ENCODE peak calls at places on chromosomes 5 and 9, in eight cellular contexts. One of them, this sample, is unnamed.

GRCh38 chr5:139402561-139403158 is 1.2 kb downstream of the SPATA24 start:
- DNase-seq in hepatocyte: no peak
- DNase-seq in adrenal gland: peak
- DNase-seq in body of pancreas: no peak
- DNase-seq in sigmoid colon: no peak
- DNase-seq in dorsolateral prefrontal cortex: no peak
- DNase-seq in neural progenitor cell: peak
- DNase-seq in lower leg skin: no peak
- DNase-seq in this sample: no peak

GRCh38 chr5:165630211-165630866 is 2124.9 kb downstream of the MAT2B start:
- DNase-seq in hepatocyte: peak
- DNase-seq in adrenal gland: peak
- DNase-seq in body of pancreas: peak
- DNase-seq in sigmoid colon: peak
- DNase-seq in dorsolateral prefrontal cortex: peak
- DNase-seq in neural progenitor cell: peak
- DNase-seq in lower leg skin: peak
- DNase-seq in this sample: peak

GRCh38 chr5:54743997-54744788 is 226.6 kb downstream of the SNX18 start:
- DNase-seq in hepatocyte: peak
- DNase-seq in adrenal gland: no peak
- DNase-seq in body of pancreas: peak
- DNase-seq in sigmoid colon: no peak
- DNase-seq in dorsolateral prefrontal cortex: no peak
- DNase-seq in neural progenitor cell: peak
- DNase-seq in lower leg skin: peak
- DNase-seq in this sample: peak

GRCh38 chr9:69028754-69029153 is 6.8 kb upstream of the FXN start:
- DNase-seq in hepatocyte: no peak
- DNase-seq in adrenal gland: no peak
- DNase-seq in body of pancreas: no peak
- DNase-seq in sigmoid colon: no peak
- DNase-seq in dorsolateral prefrontal cortex: no peak
- DNase-seq in neural progenitor cell: no peak
- DNase-seq in lower leg skin: no peak
- DNase-seq in this sample: no peak

GRCh38 chr5:165457854-165458481 is 1952.5 kb downstream of the MAT2B start:
- DNase-seq in hepatocyte: peak
- DNase-seq in adrenal gland: no peak
- DNase-seq in body of pancreas: peak
- DNase-seq in sigmoid colon: no peak
- DNase-seq in dorsolateral prefrontal cortex: no peak
- DNase-seq in neural progenitor cell: peak
- DNase-seq in lower leg skin: no peak
- DNase-seq in this sample: peak

GRCh38 chr5:52801329-52801728 is 13.6 kb downstream of the ITGA1 start:
- DNase-seq in hepatocyte: peak
- DNase-seq in adrenal gland: peak
- DNase-seq in body of pancreas: no peak
- DNase-seq in sigmoid colon: no peak
- DNase-seq in dorsolateral prefrontal cortex: no peak
- DNase-seq in neural progenitor cell: peak
- DNase-seq in lower leg skin: no peak
- DNase-seq in this sample: peak

GRCh38 chr5:115457985-115458384 is 86.6 kb downstream of the FEM1C start:
- DNase-seq in hepatocyte: peak
- DNase-seq in adrenal gland: no peak
- DNase-seq in body of pancreas: peak
- DNase-seq in sigmoid colon: no peak
- DNase-seq in dorsolateral prefrontal cortex: no peak
- DNase-seq in neural progenitor cell: peak
- DNase-seq in lower leg skin: no peak
- DNase-seq in this sample: peak

GRCh38 chr5:17412760-17413671 is 85.0 kb upstream of the TAF11L2 start:
- DNase-seq in hepatocyte: no peak
- DNase-seq in adrenal gland: no peak
- DNase-seq in body of pancreas: peak
- DNase-seq in sigmoid colon: no peak
- DNase-seq in dorsolateral prefrontal cortex: no peak
- DNase-seq in neural progenitor cell: peak
- DNase-seq in lower leg skin: no peak
- DNase-seq in this sample: peak

GRCh38 chr5:71883745-71884103 is 164.6 kb downstream of the CARTPT start:
- DNase-seq in hepatocyte: no peak
- DNase-seq in adrenal gland: peak
- DNase-seq in body of pancreas: peak
- DNase-seq in sigmoid colon: no peak
- DNase-seq in dorsolateral prefrontal cortex: no peak
- DNase-seq in neural progenitor cell: no peak
- DNase-seq in lower leg skin: no peak
- DNase-seq in this sample: peak

GRCh38 chr5:151685749-151686672 is 704 bp downstream of the SPARC start:
- DNase-seq in hepatocyte: no peak
- DNase-seq in adrenal gland: no peak
- DNase-seq in body of pancreas: no peak
- DNase-seq in sigmoid colon: no peak
- DNase-seq in dorsolateral prefrontal cortex: no peak
- DNase-seq in neural progenitor cell: peak
- DNase-seq in lower leg skin: no peak
- DNase-seq in this sample: peak

GRCh38 chr5:172405226-172405625 is 49.1 kb downstream of the SH3PXD2B start:
- DNase-seq in hepatocyte: no peak
- DNase-seq in adrenal gland: no peak
- DNase-seq in body of pancreas: no peak
- DNase-seq in sigmoid colon: no peak
- DNase-seq in dorsolateral prefrontal cortex: no peak
- DNase-seq in neural progenitor cell: no peak
- DNase-seq in lower leg skin: no peak
- DNase-seq in this sample: no peak

GRCh38 chr5:136439367-136439766 is 74.0 kb upstream of the TRPC7 start:
- DNase-seq in hepatocyte: no peak
- DNase-seq in adrenal gland: no peak
- DNase-seq in body of pancreas: no peak
- DNase-seq in sigmoid colon: no peak
- DNase-seq in dorsolateral prefrontal cortex: no peak
- DNase-seq in neural progenitor cell: no peak
- DNase-seq in lower leg skin: no peak
- DNase-seq in this sample: no peak

GRCh38 chr5:110441035-110441434 is 285.4 kb downstream of the TMEM232 start:
- DNase-seq in hepatocyte: peak
- DNase-seq in adrenal gland: no peak
- DNase-seq in body of pancreas: no peak
- DNase-seq in sigmoid colon: no peak
- DNase-seq in dorsolateral prefrontal cortex: no peak
- DNase-seq in neural progenitor cell: peak
- DNase-seq in lower leg skin: no peak
- DNase-seq in this sample: peak

GRCh38 chr5:79333852-79334557 is 98.1 kb downstream of the JMY start:
- DNase-seq in hepatocyte: no peak
- DNase-seq in adrenal gland: no peak
- DNase-seq in body of pancreas: no peak
- DNase-seq in sigmoid colon: no peak
- DNase-seq in dorsolateral prefrontal cortex: no peak
- DNase-seq in neural progenitor cell: peak
- DNase-seq in lower leg skin: no peak
- DNase-seq in this sample: no peak

GRCh38 chr5:96113170-96113939 is 151.7 kb upstream of the ELL2 start:
- DNase-seq in hepatocyte: no peak
- DNase-seq in adrenal gland: no peak
- DNase-seq in body of pancreas: peak
- DNase-seq in sigmoid colon: no peak
- DNase-seq in dorsolateral prefrontal cortex: no peak
- DNase-seq in neural progenitor cell: no peak
- DNase-seq in lower leg skin: peak
- DNase-seq in this sample: peak

DNA sequence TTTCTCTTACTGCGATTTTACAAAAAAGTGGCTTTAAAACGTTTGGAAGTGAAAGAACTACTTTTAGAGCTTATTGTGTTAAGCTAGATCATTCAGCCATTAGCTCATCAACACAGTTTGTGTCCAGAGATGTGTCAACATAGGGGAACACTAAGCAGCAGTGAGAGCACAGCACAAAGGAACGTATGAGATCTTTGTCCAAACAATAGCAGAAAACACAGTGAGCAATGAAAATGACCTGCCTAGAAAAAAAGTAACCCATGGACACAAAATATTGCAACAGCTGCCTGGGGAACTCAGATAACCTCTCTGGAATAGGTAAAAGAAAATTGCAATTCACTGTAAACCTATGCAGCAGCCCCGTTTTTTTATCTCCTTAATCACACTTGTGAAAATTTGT is 372.5 kb downstream of the ARHGEF28 start:
- DNase-seq in hepatocyte: no peak
- DNase-seq in adrenal gland: no peak
- DNase-seq in body of pancreas: no peak
- DNase-seq in sigmoid colon: no peak
- DNase-seq in dorsolateral prefrontal cortex: no peak
- DNase-seq in neural progenitor cell: no peak
- DNase-seq in lower leg skin: no peak
- DNase-seq in this sample: peak
- H3K4me3 ChIP-seq in hepatocyte: no peak
- H3K4me3 ChIP-seq in adrenal gland: no peak
- H3K4me3 ChIP-seq in body of pancreas: no peak
- H3K4me3 ChIP-seq in sigmoid colon: no peak
- H3K4me3 ChIP-seq in dorsolateral prefrontal cortex: no peak
- H3K4me3 ChIP-seq in neural progenitor cell: no peak
- H3K4me3 ChIP-seq in lower leg skin: no peak
- H3K4me3 ChIP-seq in this sample: no peak

DNA sequence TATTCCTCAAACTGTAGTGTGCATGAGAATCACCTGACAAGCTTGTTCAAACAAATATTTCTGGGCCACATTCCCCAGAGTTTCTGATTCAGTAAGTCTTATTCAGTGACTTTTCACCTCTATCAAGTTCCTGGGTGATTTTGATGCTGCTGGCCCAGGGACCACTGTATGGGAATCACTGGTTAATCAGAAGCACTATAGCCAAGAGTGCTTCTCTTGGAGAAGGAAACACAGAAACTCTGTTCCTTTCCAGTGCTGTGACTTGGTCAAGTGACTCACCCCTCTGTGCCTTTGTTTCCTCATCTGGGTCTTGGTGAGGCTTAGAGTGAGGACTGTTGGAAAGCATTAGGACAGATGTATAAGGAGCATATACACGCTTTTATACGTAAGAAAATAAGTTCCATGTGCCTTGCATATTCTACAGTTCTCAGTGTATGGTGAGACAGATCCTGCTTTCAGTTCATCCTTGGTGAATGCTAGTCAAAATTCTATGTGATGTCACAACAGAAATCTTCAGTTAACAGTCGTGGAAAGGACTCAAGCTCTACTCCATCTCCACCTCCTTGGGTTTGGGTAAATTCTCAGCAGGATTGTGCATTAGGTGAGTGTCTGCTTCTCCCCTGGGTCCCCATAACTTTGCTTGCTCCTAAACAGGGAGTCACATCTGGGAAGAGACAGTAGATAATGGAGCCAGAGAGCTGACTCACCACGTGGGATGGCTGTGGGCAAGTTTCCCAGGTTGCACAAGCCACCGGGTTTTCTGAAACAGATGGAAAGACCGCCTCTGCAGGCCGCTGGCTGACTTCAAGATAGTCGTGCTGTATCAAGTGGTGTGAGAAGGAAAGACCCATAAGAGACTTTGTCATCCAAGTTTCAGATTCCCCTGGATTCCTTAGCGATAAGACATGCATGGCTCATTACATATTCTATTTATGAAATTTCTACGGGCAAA is 117.0 kb downstream of the NXNL2 start:
- DNase-seq in hepatocyte: peak
- DNase-seq in adrenal gland: peak
- DNase-seq in body of pancreas: peak
- DNase-seq in sigmoid colon: peak
- DNase-seq in dorsolateral prefrontal cortex: peak
- DNase-seq in neural progenitor cell: no peak
- DNase-seq in lower leg skin: peak
- DNase-seq in this sample: peak
- TF ChIP-seq CTCF in hepatocyte: no peak
- TF ChIP-seq CTCF in adrenal gland: peak
- TF ChIP-seq CTCF in body of pancreas: no peak
- TF ChIP-seq CTCF in sigmoid colon: no peak
- TF ChIP-seq CTCF in dorsolateral prefrontal cortex: no peak
- TF ChIP-seq CTCF in neural progenitor cell: no peak
- TF ChIP-seq CTCF in lower leg skin: no peak
- TF ChIP-seq CTCF in this sample: peak

GRCh38 chr5:1668141-1668721 is 131.4 kb downstream of the MRPL36 start:
- DNase-seq in hepatocyte: peak
- DNase-seq in adrenal gland: no peak
- DNase-seq in body of pancreas: peak
- DNase-seq in sigmoid colon: no peak
- DNase-seq in dorsolateral prefrontal cortex: no peak
- DNase-seq in neural progenitor cell: peak
- DNase-seq in lower leg skin: peak
- DNase-seq in this sample: no peak
- H3K4me3 ChIP-seq in hepatocyte: no peak
- H3K4me3 ChIP-seq in adrenal gland: no peak
- H3K4me3 ChIP-seq in body of pancreas: no peak
- H3K4me3 ChIP-seq in sigmoid colon: no peak
- H3K4me3 ChIP-seq in dorsolateral prefrontal cortex: peak
- H3K4me3 ChIP-seq in neural progenitor cell: peak
- H3K4me3 ChIP-seq in lower leg skin: no peak
- H3K4me3 ChIP-seq in this sample: no peak

GRCh38 chr5:178227929-178228328 is 4.7 kb downstream of the PHYKPL start:
- DNase-seq in hepatocyte: no peak
- DNase-seq in adrenal gland: no peak
- DNase-seq in body of pancreas: no peak
- DNase-seq in sigmoid colon: no peak
- DNase-seq in dorsolateral prefrontal cortex: no peak
- DNase-seq in neural progenitor cell: no peak
- DNase-seq in lower leg skin: no peak
- DNase-seq in this sample: peak

GRCh38 chr5:178230879-178231735 is 1.5 kb downstream of the PHYKPL start:
- DNase-seq in hepatocyte: peak
- DNase-seq in adrenal gland: peak
- DNase-seq in body of pancreas: peak
- DNase-seq in sigmoid colon: no peak
- DNase-seq in dorsolateral prefrontal cortex: no peak
- DNase-seq in neural progenitor cell: no peak
- DNase-seq in lower leg skin: no peak
- DNase-seq in this sample: peak

GRCh38 chr5:178228609-178229008 is 4.0 kb downstream of the PHYKPL start:
- DNase-seq in hepatocyte: no peak
- DNase-seq in adrenal gland: no peak
- DNase-seq in body of pancreas: no peak
- DNase-seq in sigmoid colon: no peak
- DNase-seq in dorsolateral prefrontal cortex: no peak
- DNase-seq in neural progenitor cell: no peak
- DNase-seq in lower leg skin: no peak
- DNase-seq in this sample: no peak

GRCh38 chr5:178231736-178232123 is 872 bp downstream of the PHYKPL start:
- DNase-seq in hepatocyte: no peak
- DNase-seq in adrenal gland: no peak
- DNase-seq in body of pancreas: no peak
- DNase-seq in sigmoid colon: no peak
- DNase-seq in dorsolateral prefrontal cortex: no peak
- DNase-seq in neural progenitor cell: peak
- DNase-seq in lower leg skin: no peak
- DNase-seq in this sample: no peak

DNA sequence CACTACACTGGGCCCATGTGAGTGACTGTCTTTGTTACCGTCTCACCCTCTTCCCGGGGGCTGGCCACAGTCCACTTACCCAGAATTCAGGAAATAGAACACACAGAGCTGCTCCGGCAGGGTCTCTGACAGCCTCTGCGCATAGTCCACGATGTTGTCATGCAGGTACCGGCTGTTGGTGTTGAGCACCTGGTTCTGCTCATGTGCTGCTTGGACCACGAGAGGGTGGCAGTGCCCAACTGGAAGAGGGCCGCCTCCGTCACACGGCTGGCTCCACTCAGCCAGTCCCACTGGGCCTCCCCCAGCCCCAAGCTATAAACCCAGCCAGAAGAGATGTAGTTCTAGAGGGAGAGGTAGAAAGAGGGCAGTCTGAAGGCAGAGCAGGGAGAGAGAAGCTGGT is 2.7 kb downstream of the PHYKPL start:
- DNase-seq in hepatocyte: no peak
- DNase-seq in adrenal gland: no peak
- DNase-seq in body of pancreas: no peak
- DNase-seq in sigmoid colon: no peak
- DNase-seq in dorsolateral prefrontal cortex: no peak
- DNase-seq in neural progenitor cell: no peak
- DNase-seq in lower leg skin: no peak
- DNase-seq in this sample: no peak
- TF ChIP-seq CTCF in hepatocyte: no peak
- TF ChIP-seq CTCF in adrenal gland: no peak
- TF ChIP-seq CTCF in body of pancreas: no peak
- TF ChIP-seq CTCF in sigmoid colon: no peak
- TF ChIP-seq CTCF in dorsolateral prefrontal cortex: no peak
- TF ChIP-seq CTCF in neural progenitor cell: no peak
- TF ChIP-seq CTCF in lower leg skin: no peak
- TF ChIP-seq CTCF in this sample: no peak